ENCODE peak calls at places on chromosomes 12 and 14, in seven cellular contexts. G, R, C, O, T, L and M are unnamed samples.

GRCh38 chr12:53791735-53792326 is 40.1 kb upstream of the CISTR start:
- DNase-seq in R (no peak), L (peak; percentile 23), G (peak; percentile 4), O (no peak), C (no peak), T (no peak), M (peak; percentile 62)

GRCh38 chr14:31080060-31080459 is 53.9 kb upstream of the STRN3 start:
- DNase-seq in G (no peak), O (no peak), R (peak; percentile 57), T (no peak), L (no peak), C (peak; percentile 63), M (no peak)

GRCh38 chr12:121089813-121090430 is 42.8 kb upstream of the P2RX7 start:
- DNase-seq in C (no peak), G (no peak), R (no peak), L (no peak), T (no peak), O (no peak), M (no peak)

GRCh38 chr14:77003960-77004710 is 24.4 kb downstream of the IRF2BPL start:
- DNase-seq in L (no peak), R (peak; percentile 33), G (no peak), C (peak; percentile 87), O (no peak), T (no peak), M (no peak)

GRCh38 chr12:52370906-52371608 is 3.8 kb upstream of the KRT85 start:
- DNase-seq in R (peak; percentile 72), L (no peak), T (peak; percentile 72), C (peak; percentile 90), O (peak; percentile 54), G (no peak), M (no peak)

GRCh38 chr14:101843665-101844064 is 82.2 kb downstream of the PPP2R5C start:
- DNase-seq in O (no peak), R (peak; percentile 11), T (no peak), C (no peak), L (no peak), G (no peak), M (peak; percentile 65)

GRCh38 chr14:97158102-97158501 is 360.9 kb downstream of the VRK1 start:
- DNase-seq in O (no peak), R (no peak), T (no peak), C (no peak), L (no peak), G (no peak), M (no peak)

GRCh38 chr14:47103781-47104180 is 452.2 kb upstream of the RPL10L start:
- DNase-seq in O (no peak), L (no peak), C (no peak), R (no peak), T (no peak), G (no peak), M (peak; percentile 11)

GRCh38 chr12:110012137-110012536 is 12.9 kb downstream of the ANKRD13A start:
- DNase-seq in R (peak; percentile 35), G (no peak), L (no peak), T (no peak), C (peak; percentile 46), O (no peak), M (no peak)

GRCh38 chr12:32277774-32278173 is 121.6 kb upstream of the FGD4 start:
- DNase-seq in T (no peak), G (no peak), C (no peak), O (no peak), L (no peak), R (no peak), M (no peak)

GRCh38 chr12:100908501-100908900 is 113.9 kb downstream of the ANO4 start:
- DNase-seq in O (no peak), C (peak; percentile 84), R (peak; percentile 88), G (no peak), T (no peak), L (no peak), M (no peak)

GRCh38 chr12:75859868-75860267 is 171.7 kb downstream of the PHLDA1 start:
- DNase-seq in L (no peak), T (no peak), O (no peak), C (peak; percentile 77), G (no peak), R (peak; percentile 51), M (no peak)

GRCh38 chr12:78964521-78964920 is 99.9 kb downstream of the SYT1 start:
- DNase-seq in C (peak; percentile 2), O (no peak), T (no peak), R (no peak), L (no peak), G (no peak), M (no peak)

GRCh38 chr14:73771848-73772705 is 57.9 kb upstream of the PNMA1 start:
- DNase-seq in O (no peak), G (no peak), L (no peak), C (peak; percentile 71), R (peak; percentile 59), T (peak; percentile 71), M (no peak)

GRCh38 chr12:124898200-124898950 is 16.1 kb downstream of the UBC start:
- DNase-seq in L (peak; percentile 80), T (peak; percentile 73), G (peak; percentile 43), C (peak; percentile 28), R (peak; percentile 48), O (no peak), M (peak; percentile 75)

GRCh38 chr12:47812797-47813490 is 6.8 kb downstream of the HDAC7 start:
- DNase-seq in G (peak; percentile 91), T (peak; percentile 80), L (peak; percentile 45), O (no peak), R (peak; percentile 80), C (peak; percentile 90), M (no peak)

GRCh38 chr12:51530208-51530607 is 60.8 kb upstream of the SCN8A start:
- DNase-seq in T (no peak), R (no peak), C (no peak), O (no peak), L (no peak), G (no peak), M (no peak)